ENCODE peak calls at places on chromosomes 1 and 21, in five cellular contexts. H is GM12878, C is K562, L is HCT116, U is H1. X is an unnamed sample.

GRCh38 chr1:171740356-171740863 is 1.5 kb downstream of the VAMP4 start:
- DNase-seq in C (no peak), H (no peak), U (no peak), L (no peak), X (no peak)

GRCh38 chr1:212485895-212486590 is 53.3 kb downstream of the NENF start:
- DNase-seq in H (no peak), L (peak), U (no peak), C (peak), X (peak)

GRCh38 chr1:246564839-246565750 is 966 bp downstream of the TFB2M start:
- DNase-seq in U (no peak), C (no peak), L (no peak), H (no peak), X (no peak)

GRCh38 chr1:156821801-156822200 is 5.2 kb upstream of the SH2D2A start:
- DNase-seq in L (no peak), H (no peak), U (no peak), C (no peak), X (no peak)

GRCh38 chr1:214331827-214332423 is 51.0 kb downstream of the SMYD2 start:
- DNase-seq in U (peak), H (no peak), C (peak), L (peak), X (peak)

GRCh38 chr1:232548651-232549050 is 81.3 kb downstream of the SIPA1L2 start:
- DNase-seq in U (no peak), H (no peak), L (no peak), C (no peak), X (no peak)

GRCh38 chr1:8394456-8395321 is 76.8 kb downstream of the SLC45A1 start:
- DNase-seq in U (no peak), C (no peak), H (no peak), L (no peak), X (no peak)

GRCh38 chr1:97565886-97566285 is 354.9 kb downstream of the DPYD start:
- DNase-seq in H (no peak), C (no peak), L (no peak), U (no peak), X (no peak)

GRCh38 chr21:37193676-37194075 is 73.5 kb downstream of the VPS26C start:
- DNase-seq in L (no peak), H (no peak), C (no peak), U (no peak), X (no peak)

GRCh38 chr1:10341062-10341600 is 57.7 kb upstream of the PGD start:
- DNase-seq in L (no peak), U (no peak), H (no peak), C (no peak), X (no peak)

GRCh38 chr1:86913399-86913895 is 479 bp downstream of the SELENOF start:
- DNase-seq in C (no peak), U (no peak), L (no peak), H (peak), X (peak)

GRCh38 chr21:39313042-39313456 is 383 bp downstream of the BRWD1 start:
- DNase-seq in L (no peak), C (peak), U (no peak), H (no peak), X (no peak)

GRCh38 chr1:161766102-161766981 is at the start of gene ATF6:
- DNase-seq in U (peak), H (peak), C (peak), L (peak), X (peak)

GRCh38 chr1:99728494-99729235 is 37.8 kb downstream of the FRRS1 start:
- DNase-seq in H (no peak), C (peak), L (peak), U (no peak), X (peak)

DNA sequence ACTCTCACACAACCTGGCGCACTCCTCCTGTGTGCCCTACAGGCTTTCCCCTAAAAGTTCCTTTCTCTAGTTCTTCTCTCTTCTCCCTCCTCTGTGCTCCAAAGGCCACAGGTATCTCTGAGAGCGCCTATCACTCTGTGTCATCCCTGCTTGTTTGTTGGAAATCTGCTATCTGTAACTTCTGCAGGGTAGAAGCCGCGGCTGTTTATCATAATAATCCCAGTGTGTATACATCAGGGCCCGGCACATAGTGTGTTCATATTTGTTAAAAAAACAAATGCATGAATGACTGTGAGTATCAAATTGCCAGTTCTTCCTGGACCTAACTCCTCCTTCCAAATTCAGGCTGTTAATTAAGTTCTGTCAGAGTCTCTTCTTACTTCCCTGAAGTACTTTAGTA is 16.3 kb downstream of the ADAM30 start:
- DNase-seq in U (no peak), H (no peak), C (no peak), L (no peak), X (no peak)
- TF ChIP-seq SRF in U (no peak), H (no peak), C (no peak), L (no peak), X (no peak)

GRCh38 chr1:33364578-33364945 is 43.7 kb upstream of the A3GALT2 start:
- DNase-seq in L (no peak), C (no peak), H (no peak), U (no peak), X (no peak)
- TF ChIP-seq SRF in L (no peak), C (no peak), H (no peak), U (no peak), X (no peak)

DNA sequence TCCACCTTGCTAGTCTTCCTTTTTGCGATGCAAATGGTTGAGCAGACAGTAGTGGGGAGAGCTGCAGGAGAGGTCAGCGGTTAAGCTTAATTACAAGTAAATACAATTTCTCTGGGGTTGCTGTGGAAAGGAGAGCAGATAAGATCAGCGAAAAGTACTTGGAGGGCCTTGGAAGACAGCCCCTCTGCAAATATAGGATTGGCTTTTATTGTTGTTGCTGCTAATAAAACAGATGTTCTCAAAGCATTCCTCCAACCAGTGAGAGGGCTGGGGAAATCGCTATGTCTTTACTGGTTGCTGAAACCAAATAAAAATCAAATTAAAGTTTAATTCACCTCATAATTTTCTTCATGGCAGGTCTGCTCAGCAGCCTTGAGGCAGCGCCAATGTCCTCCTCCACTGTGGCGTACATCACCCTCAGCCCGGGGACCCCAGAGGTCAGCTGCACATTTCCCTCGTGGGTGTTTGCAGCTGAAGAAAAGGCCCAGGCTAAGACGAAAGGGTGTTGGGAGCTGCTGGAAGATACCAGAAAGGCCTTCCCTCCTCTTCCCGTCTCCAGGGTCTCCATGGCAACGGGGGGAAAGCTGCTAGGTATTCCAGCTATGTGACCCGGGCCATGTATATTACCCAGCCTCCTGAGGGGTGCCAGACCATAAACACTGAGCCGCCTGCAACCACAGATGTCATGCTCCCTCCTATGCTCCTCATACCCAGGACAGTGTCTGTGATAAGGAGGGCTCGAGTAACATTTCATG is 54.6 kb upstream of the POU2F1 start:
- DNase-seq in U (peak), H (no peak), C (no peak), L (no peak), X (no peak)
- TF ChIP-seq SRF in U (no peak), H (no peak), C (no peak), L (no peak), X (no peak)

DNA sequence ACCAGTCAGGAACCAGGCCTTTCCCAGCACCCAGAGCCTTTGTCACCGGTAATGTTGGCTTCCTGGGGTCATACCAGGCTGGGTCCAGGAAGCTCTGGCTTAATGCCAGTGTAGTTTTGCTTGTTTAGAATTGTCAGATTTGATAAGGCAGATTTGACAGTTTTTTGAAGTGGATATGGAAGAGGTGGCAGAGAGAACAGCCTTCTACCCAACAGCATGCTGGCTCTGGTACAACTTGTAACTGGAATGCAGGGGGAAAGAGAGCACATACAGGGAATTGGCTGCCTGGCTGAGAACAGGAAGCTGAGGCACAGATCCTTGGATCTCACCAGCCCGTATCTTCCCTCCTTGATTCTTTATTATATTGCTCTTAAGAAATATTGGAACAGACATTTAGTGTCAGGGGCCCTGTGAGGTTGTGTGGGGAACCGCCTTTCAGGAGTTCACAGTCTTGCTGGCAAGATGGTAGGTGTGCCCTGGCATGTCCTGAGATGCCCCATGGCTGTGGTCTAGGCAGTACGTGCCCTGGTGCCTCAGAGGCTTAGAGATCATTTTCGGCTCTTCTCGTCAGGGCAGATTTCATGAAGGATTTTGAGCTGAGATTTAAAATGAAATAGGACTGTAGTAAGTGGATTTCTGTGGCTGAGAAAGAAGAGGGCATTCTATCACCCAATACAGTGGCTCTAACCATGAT is 227.0 kb downstream of the PBX1 start:
- DNase-seq in L (no peak), H (no peak), C (no peak), U (no peak), X (no peak)
- TF ChIP-seq SRF in L (no peak), H (no peak), C (no peak), U (no peak), X (no peak)

GRCh38 chr1:6871300-6871972 is 86.2 kb downstream of the CAMTA1 start:
- DNase-seq in H (no peak), U (no peak), L (no peak), C (no peak), X (no peak)

GRCh38 chr1:6870571-6870970 is 85.3 kb downstream of the CAMTA1 start:
- DNase-seq in H (no peak), C (no peak), L (no peak), U (no peak), X (no peak)

GRCh38 chr1:6868371-6869001 is 83.2 kb downstream of the CAMTA1 start:
- DNase-seq in C (no peak), U (no peak), H (no peak), L (no peak), X (no peak)

GRCh38 chr1:6869002-6869380 is 83.7 kb downstream of the CAMTA1 start:
- DNase-seq in U (no peak), C (no peak), L (no peak), H (no peak), X (no peak)

GRCh38 chr1:6870086-6870485 is 84.8 kb downstream of the CAMTA1 start:
- DNase-seq in L (no peak), U (no peak), C (no peak), H (no peak), X (no peak)
- TF ChIP-seq SRF in L (no peak), U (no peak), C (no peak), H (no peak), X (no peak)

GRCh38 chr1:229434005-229434640 is at the start of gene ACTA1:
- DNase-seq in C (no peak), L (no peak), H (no peak), U (peak), X (no peak)
- TF ChIP-seq SRF in C (no peak), L (no peak), H (no peak), U (peak), X (peak)